ENCODE peak calls at places on chromosome 14, in four cellular contexts. L is HCT116, R is mesendoderm, N is fibroblast of lung. D is an unnamed sample.
A peak's percentile ranks its signal among the peaks of the same experiment; 100 is the strongest.

GRCh38 chr14:42141328-42141727 is 534.7 kb downstream of the LRFN5 start:
- DNase-seq in R (no peak), N (no peak), L (no peak), D (no peak)

GRCh38 chr14:20606190-20606901 is 15.2 kb upstream of the RNASE12 start:
- DNase-seq in N (no peak), L (no peak), R (peak; percentile 85), D (peak; percentile 39)

GRCh38 chr14:105269405-105269804 is 21.1 kb downstream of the BTBD6 start:
- DNase-seq in N (no peak), L (no peak), R (no peak), D (no peak)

GRCh38 chr14:103696466-103697071 is 18.7 kb downstream of the XRCC3 start:
- DNase-seq in R (no peak), L (no peak), N (peak; percentile 44), D (peak; percentile 19)

GRCh38 chr14:57388072-57388471 is 2.3 kb upstream of the NAA30 start:
- DNase-seq in L (no peak), N (no peak), R (no peak), D (no peak)

GRCh38 chr14:21406213-21406612 is 22.4 kb upstream of the SUPT16H start:
- DNase-seq in R (no peak), L (no peak), N (no peak), D (no peak)

GRCh38 chr14:81205639-81206038 is 15.1 kb downstream of the GTF2A1 start:
- DNase-seq in R (no peak), L (no peak), N (no peak), D (no peak)

GRCh38 chr14:95514131-95515079 is 2.0 kb downstream of the SYNE3 start:
- DNase-seq in R (peak; percentile 92), N (no peak), L (no peak), D (no peak)

GRCh38 chr14:68659021-68659931 is 133.6 kb downstream of the ZFP36L1 start:
- DNase-seq in L (no peak), N (peak; percentile 63), R (no peak), D (peak; percentile 33)

GRCh38 chr14:42192659-42193425 is 586.2 kb downstream of the LRFN5 start:
- DNase-seq in R (peak; percentile 12), N (peak; percentile 91), L (peak; percentile 65), D (peak; percentile 96)

GRCh38 chr14:55354500-55354899 is 57.1 kb downstream of the ATG14 start:
- DNase-seq in L (peak; percentile 26), R (peak; percentile 83), N (peak; percentile 38), D (peak; percentile 64)

GRCh38 chr14:77303417-77304156 is 17.1 kb downstream of the POMT2 start:
- DNase-seq in N (peak; percentile 98), L (peak; percentile 54), R (peak; percentile 86), D (peak; percentile 97)

GRCh38 chr14:55077691-55078151 is 26.3 kb downstream of the MAPK1IP1L start:
- DNase-seq in N (peak; percentile 64), L (peak; percentile 92), R (no peak), D (no peak)

GRCh38 chr14:73752297-73752992 is 38.3 kb upstream of the PNMA1 start:
- DNase-seq in N (peak; percentile 80), L (no peak), R (peak; percentile 72), D (peak; percentile 89)
- H3K9ac ChIP-seq in N (no peak overlapping the region), L (no peak overlapping the region), R (no peak overlapping the region), D (peak overlapping the region; percentile 15)

GRCh38 chr14:52031781-52032180 is 37.1 kb downstream of the NID2 start:
- DNase-seq in N (peak; percentile 98), L (no peak), R (no peak), D (peak; percentile 56)

GRCh38 chr14:52033131-52033642 is 35.7 kb downstream of the NID2 start:
- DNase-seq in N (peak; percentile 68), R (peak; percentile 44), L (no peak), D (peak; percentile 80)

GRCh38 chr14:52029881-52030280 is 39.0 kb downstream of the NID2 start:
- DNase-seq in R (no peak), L (no peak), N (no peak), D (no peak)

GRCh38 chr14:52026921-52027320 is 37.6 kb downstream of the RTRAF start:
- DNase-seq in N (no peak), L (no peak), R (no peak), D (no peak)

GRCh38 chr14:52032196-52032865 is 36.5 kb downstream of the NID2 start:
- DNase-seq in L (no peak), R (no peak), N (peak; percentile 83), D (peak; percentile 42)
- H3K9ac ChIP-seq in L (no peak overlapping the region), R (no peak overlapping the region), N (no peak overlapping the region), D (peak overlapping the region; percentile 85)

GRCh38 chr14:34874386-34875030 is 652 bp downstream of the BAZ1A start:
- DNase-seq in L (no peak), N (peak; percentile 51), R (peak; percentile 78), D (peak; percentile 79)
- H3K9ac ChIP-seq in L (peak overlapping the region; percentile 92), N (peak overlapping the region; percentile 89), R (peak overlapping the region; percentile 92), D (peak overlapping the region; percentile 96)

GRCh38 chr14:100156776-100157175 is 2.7 kb downstream of the DEGS2 start:
- DNase-seq in N (no peak), L (no peak), R (no peak), D (no peak)

GRCh38 chr14:100155881-100156645 is 3.4 kb downstream of the DEGS2 start:
- DNase-seq in N (no peak), L (no peak), R (no peak), D (peak; percentile 8)

GRCh38 chr14:100152091-100152490 is 7.4 kb downstream of the DEGS2 start:
- DNase-seq in N (no peak), L (no peak), R (no peak), D (no peak)

GRCh38 chr14:100153560-100153959 is 5.9 kb downstream of the DEGS2 start:
- DNase-seq in L (no peak), N (no peak), R (no peak), D (no peak)

DNA sequence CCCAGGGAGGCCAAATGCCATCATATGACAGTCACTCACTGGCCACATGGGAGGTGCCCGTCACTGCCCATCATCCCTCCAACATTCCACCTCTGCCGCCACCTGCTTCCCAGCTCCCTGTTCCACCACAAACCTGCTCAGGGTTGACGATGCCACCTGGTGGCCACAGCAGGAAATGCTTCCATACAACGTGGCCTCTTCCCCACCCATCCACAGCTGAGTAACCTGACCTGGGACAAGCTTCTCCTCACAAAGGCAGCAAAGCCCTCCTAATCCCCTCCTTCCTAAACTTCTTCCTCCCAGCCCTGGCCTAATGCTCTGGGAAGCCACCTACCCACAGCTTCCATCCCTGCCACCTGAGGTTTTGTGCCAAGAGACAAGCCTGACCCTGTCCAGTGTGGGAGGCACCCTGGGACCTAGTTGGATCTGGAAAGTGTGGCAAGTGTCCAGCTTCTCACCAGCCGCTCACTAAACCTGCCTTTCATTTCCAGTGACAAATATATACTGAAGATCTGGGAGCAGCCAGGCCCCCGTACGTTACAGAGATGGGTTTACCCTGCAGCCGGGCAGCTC is 4.3 kb downstream of the DEGS2 start:
- DNase-seq in L (peak; percentile 33), N (no peak), R (peak; percentile 88), D (peak; percentile 23)
- H3K9ac ChIP-seq in L (no peak overlapping the region), N (no peak overlapping the region), R (no peak overlapping the region), D (no peak overlapping the region)

DNA sequence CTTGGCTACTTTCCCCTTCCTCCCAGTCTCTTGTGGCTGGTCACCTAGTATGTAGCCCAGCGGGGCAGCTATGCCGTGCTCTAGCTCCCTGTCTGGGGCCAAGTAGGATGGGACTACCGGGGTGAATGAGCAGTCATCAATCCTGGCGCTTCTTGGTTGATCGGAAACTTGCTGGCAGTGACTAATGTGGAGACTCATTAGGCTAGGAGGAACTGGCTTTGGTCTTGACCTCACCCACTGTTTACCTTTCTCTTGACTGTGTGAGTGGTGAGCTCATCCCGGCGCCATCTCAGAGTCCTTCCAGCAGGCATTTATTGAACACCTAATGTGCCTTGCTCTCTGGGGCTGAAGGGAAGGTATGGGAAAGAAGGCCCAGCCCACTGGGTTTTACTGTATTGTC is 16.0 kb downstream of the PLEKHG3 start:
- DNase-seq in L (peak; percentile 93), N (peak; percentile 94), R (peak; percentile 83), D (no peak)
- H3K9ac ChIP-seq in L (peak overlapping the region; percentile 42), N (no peak overlapping the region), R (no peak overlapping the region), D (no peak overlapping the region)

GRCh38 chr14:72701232-72701555 is 192.7 kb downstream of the DPF3 start:
- DNase-seq in R (no peak), N (no peak), L (no peak), D (no peak)

GRCh38 chr14:72700338-72701231 is 193.3 kb downstream of the DPF3 start:
- DNase-seq in N (no peak), L (no peak), R (no peak), D (peak; percentile 37)

GRCh38 chr14:72699852-72700257 is 194.0 kb downstream of the DPF3 start:
- DNase-seq in R (peak; percentile 36), L (no peak), N (peak; percentile 62), D (peak; percentile 94)

GRCh38 chr14:72699433-72699832 is 194.5 kb downstream of the DPF3 start:
- DNase-seq in R (no peak), L (no peak), N (no peak), D (no peak)

GRCh38 chr14:72701610-72702009 is 192.3 kb downstream of the DPF3 start:
- DNase-seq in N (peak; percentile 36), L (no peak), R (peak; percentile 33), D (no peak)
- H3K9ac ChIP-seq in N (no peak overlapping the region), L (no peak overlapping the region), R (no peak overlapping the region), D (no peak overlapping the region)

DNA sequence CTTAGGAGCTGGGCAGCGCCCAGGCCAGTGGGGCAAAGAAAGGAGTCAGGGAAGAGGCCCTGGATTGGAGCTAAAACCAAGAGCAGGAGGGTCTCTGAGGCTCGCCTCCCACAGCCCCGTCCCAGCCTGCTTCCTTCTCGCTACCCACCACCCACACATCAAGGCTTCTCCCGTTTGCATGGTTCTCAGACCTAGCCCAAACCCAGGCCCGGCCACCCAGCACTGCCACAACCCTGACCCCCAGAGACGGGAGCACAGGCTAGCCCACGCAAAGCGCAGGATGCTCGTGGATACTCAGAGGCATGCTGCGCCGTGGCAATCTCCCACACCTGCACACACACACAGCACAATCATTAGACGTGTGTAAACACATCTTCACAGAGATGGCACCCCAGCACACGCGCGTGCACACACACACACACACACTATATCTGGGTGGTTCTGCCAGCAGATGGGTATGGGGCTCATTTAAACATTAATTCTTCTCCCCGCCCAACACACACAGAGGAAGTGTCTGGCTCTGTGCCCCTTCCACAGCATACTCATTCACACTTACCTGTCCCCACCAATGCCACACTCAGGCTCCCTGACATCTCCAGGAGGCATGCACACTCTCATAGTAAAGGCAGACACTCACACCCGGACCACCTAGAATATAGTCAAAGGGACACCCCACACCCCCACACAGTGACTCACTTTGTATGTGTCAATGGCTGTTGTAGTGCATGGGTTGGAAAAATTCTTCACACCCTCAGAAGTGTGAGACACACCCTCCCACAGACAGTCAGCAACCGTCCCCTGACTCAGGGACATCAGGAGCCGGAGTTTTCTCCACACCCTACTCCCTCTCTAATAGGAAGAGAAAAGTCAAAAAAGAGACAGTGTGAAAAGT is 1.1 kb downstream of the CARMIL3 start:
- DNase-seq in R (no peak), L (no peak), N (no peak), D (no peak)
- H3K9ac ChIP-seq in R (no peak overlapping the region), L (no peak overlapping the region), N (no peak overlapping the region), D (no peak overlapping the region)